ENCODE peak calls at places on chromosome 10, in four cellular contexts. R is fibroblast of pulmonary artery, B is astrocyte, Q is ovary. Z is an unnamed sample.

GRCh38 chr10:113802997-113803396 is 50.9 kb downstream of the DCLRE1A start:
- DNase-seq in R (no peak), B (no peak), Q (no peak), Z (no peak)

GRCh38 chr10:67386260-67386659 is 309.7 kb downstream of the CTNNA3 start:
- DNase-seq in R (no peak), Q (no peak), B (no peak), Z (no peak)

GRCh38 chr10:101903827-101904520 is 60.4 kb upstream of the KCNIP2 start:
- DNase-seq in R (no peak), B (no peak), Q (no peak), Z (no peak)

GRCh38 chr10:127585519-127586023 is 36.5 kb downstream of the NPS start:
- DNase-seq in Q (no peak), R (no peak), B (no peak), Z (no peak)

GRCh38 chr10:6987536-6987945 is 407.5 kb upstream of the PRKCQ start:
- DNase-seq in Q (no peak), B (no peak), R (no peak), Z (no peak)

GRCh38 chr10:30995081-30995480 is 36.6 kb downstream of the ZNF438 start:
- DNase-seq in R (no peak), Q (no peak), B (no peak), Z (no peak)

GRCh38 chr10:50417906-50418697 is 166.8 kb upstream of the ASAH2 start:
- DNase-seq in R (peak), B (peak), Q (peak), Z (peak)

GRCh38 chr10:113854757-113855626 is 531 bp downstream of the NHLRC2 start:
- DNase-seq in Q (peak), B (peak), R (peak), Z (peak)

GRCh38 chr10:9297580-9297979 is 1243.1 kb downstream of the GATA3 start:
- DNase-seq in Q (no peak), B (no peak), R (no peak), Z (no peak)

GRCh38 chr10:114308470-114309110 is 69.5 kb downstream of the VWA2 start:
- DNase-seq in R (no peak), Q (no peak), B (peak), Z (no peak)

GRCh38 chr10:104614245-104614831 is 26.8 kb upstream of the SORCS3 start:
- DNase-seq in R (peak), B (no peak), Q (no peak), Z (no peak)

GRCh38 chr10:78560393-78560688 is 508.4 kb upstream of the ZMIZ1 start:
- DNase-seq in R (no peak), B (no peak), Q (no peak), Z (no peak)

GRCh38 chr10:23198610-23198939 is 6.5 kb downstream of the PTF1A start:
- DNase-seq in R (no peak), B (no peak), Q (no peak), Z (no peak)

GRCh38 chr10:15472431-15473400 is 101.6 kb upstream of the FAM171A1 start:
- DNase-seq in R (peak), B (peak), Q (no peak), Z (peak)

GRCh38 chr10:12839941-12840611 is 161.4 kb downstream of the CCDC3 start:
- DNase-seq in B (no peak), R (no peak), Q (no peak), Z (no peak)

GRCh38 chr10:49094707-49095106 is 20.6 kb downstream of the VSTM4 start:
- DNase-seq in R (no peak), Q (no peak), B (no peak), Z (no peak)

GRCh38 chr10:102815790-102816549 is 21.2 kb downstream of the CYP17A1 start:
- DNase-seq in Q (peak), R (peak), B (peak), Z (peak)

GRCh38 chr10:22710139-22710745 is 4.1 kb downstream of the PIP4K2A start:
- DNase-seq in Q (no peak), B (no peak), R (no peak), Z (no peak)

GRCh38 chr10:110488124-110488681 is 9.5 kb upstream of the DUSP5 start:
- DNase-seq in R (peak), B (peak), Q (no peak), Z (peak)

GRCh38 chr10:51047857-51048256 is 26.4 kb upstream of the PRKG1 start:
- DNase-seq in B (no peak), R (peak), Q (no peak), Z (no peak)

GRCh38 chr10:48802611-48803046 is 118.0 kb downstream of the WDFY4 start:
- DNase-seq in Q (no peak), R (no peak), B (no peak), Z (no peak)

GRCh38 chr10:17290226-17290625 is 62.2 kb downstream of the VIM start:
- DNase-seq in Q (no peak), B (peak), R (peak), Z (no peak)
- TF ChIP-seq CTCF in Q (peak), B (peak), R (no peak), Z (peak)

GRCh38 chr10:119419931-119420330 is 122.6 kb downstream of the RGS10 start:
- DNase-seq in R (no peak), B (no peak), Q (no peak), Z (no peak)
- TF ChIP-seq CTCF in R (no peak), B (no peak), Q (no peak), Z (no peak)

DNA sequence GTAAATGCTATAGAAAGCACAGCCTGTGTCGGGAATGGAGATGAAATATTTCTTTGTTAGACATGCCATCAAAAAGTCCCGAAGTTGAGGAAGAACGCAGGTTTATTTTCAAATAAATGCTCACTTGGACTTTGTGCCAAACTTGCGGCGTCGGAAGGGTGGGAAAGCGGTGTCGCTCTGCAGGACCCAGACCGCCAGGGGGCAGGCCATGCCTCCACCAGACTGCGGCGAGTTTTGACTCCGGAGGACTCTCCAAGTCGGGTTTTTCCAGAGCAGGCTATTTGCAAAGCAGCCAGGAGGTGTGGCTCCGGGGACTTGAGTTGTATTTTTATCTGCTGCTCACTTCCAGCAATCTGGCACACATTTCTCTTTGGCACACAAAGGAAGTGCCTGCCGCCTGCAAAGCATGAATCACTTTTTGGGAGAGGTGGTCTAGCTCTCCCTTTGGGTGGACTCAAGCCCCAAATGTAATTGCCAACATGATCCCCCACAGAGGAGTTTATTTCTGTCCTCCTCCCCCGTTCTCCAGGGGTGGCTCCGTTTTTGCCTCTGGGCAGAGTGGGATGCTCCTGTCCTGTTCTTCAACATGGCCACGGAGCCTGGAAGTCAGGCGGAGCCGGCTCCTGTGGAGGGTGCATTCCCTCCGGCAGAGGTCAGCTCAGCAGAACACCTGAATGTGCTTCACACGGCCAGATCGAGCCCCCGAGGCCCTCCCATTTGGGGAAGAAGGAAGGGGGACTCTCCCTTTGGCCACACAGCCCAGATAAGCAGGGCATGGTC is 82.3 kb upstream of the GPR26 start:
- DNase-seq in B (peak), R (peak), Q (peak), Z (peak)
- TF ChIP-seq CTCF in B (peak), R (peak), Q (peak), Z (peak)

GRCh38 chr10:132866601-132867381 is 75.6 kb downstream of the CFAP46 start:
- DNase-seq in R (no peak), B (no peak), Q (no peak), Z (no peak)
- TF ChIP-seq CTCF in R (no peak), B (no peak), Q (no peak), Z (no peak)

GRCh38 chr10:66215005-66215404 is 710.8 kb upstream of the LRRTM3 start:
- DNase-seq in B (no peak), R (no peak), Q (no peak), Z (no peak)
- TF ChIP-seq CTCF in B (no peak), R (no peak), Q (no peak), Z (no peak)

GRCh38 chr10:98425511-98426352 is 10.8 kb upstream of the PYROXD2 start:
- DNase-seq in R (peak), Q (no peak), B (no peak), Z (peak)
- TF ChIP-seq CTCF in R (peak), Q (no peak), B (peak), Z (peak)